ENCODE peak calls at places on chromosomes 11 and 22, in seven cellular contexts. H, Y, Z, F, A, K and T are unnamed samples.
A peak's percentile ranks its signal among the peaks of the same experiment; 100 is the strongest.

GRCh38 chr11:64913171-64913727 is 3.8 kb downstream of the ATG2A start:
- DNase-seq in H (no peak), Y (no peak), Z (no peak), F (no peak), A (peak; percentile 67), K (no peak), T (no peak)

GRCh38 chr11:35066783-35067476 is 72.0 kb upstream of the CD44 start:
- DNase-seq in H (no peak), Y (no peak), Z (no peak), F (peak; percentile 19), A (no peak), K (no peak), T (no peak)

GRCh38 chr11:117724621-117725020 is 72.4 kb downstream of the DSCAML1 start:
- DNase-seq in H (no peak), Y (no peak), Z (no peak), F (no peak), A (peak; percentile 17), K (no peak), T (no peak)

GRCh38 chr11:43579171-43579918 is 101.2 kb upstream of the HSD17B12 start:
- DNase-seq in H (peak; percentile 42), Y (peak; percentile 69), Z (peak; percentile 64), F (peak; percentile 41), A (no peak), K (peak; percentile 74), T (peak; percentile 88)

GRCh38 chr11:95791385-95792033 is 1.2 kb downstream of the CEP57 start:
- DNase-seq in H (no peak), Y (no peak), Z (no peak), F (no peak), A (no peak), K (no peak), T (no peak)

GRCh38 chr22:38469306-38469781 is 1.4 kb downstream of the KDELR3 start:
- DNase-seq in H (no peak), Y (no peak), Z (no peak), F (no peak), A (peak; percentile 39), K (peak; percentile 66), T (no peak)

GRCh38 chr11:114886644-114887259 is 208.4 kb downstream of the NXPE2 start:
- DNase-seq in H (no peak), Y (no peak), Z (peak; percentile 3), F (no peak), A (no peak), K (no peak), T (no peak)

GRCh38 chr22:29427176-29427760 is 11.1 kb upstream of the RFPL1 start:
- DNase-seq in H (no peak), Y (no peak), Z (no peak), F (no peak), A (no peak), K (no peak), T (no peak)

GRCh38 chr11:45282070-45282469 is 4.1 kb downstream of the SYT13 start:
- DNase-seq in H (no peak), Y (no peak), Z (no peak), F (no peak), A (no peak), K (no peak), T (no peak)

GRCh38 chr22:23705358-23705757 is 14.5 kb downstream of the RGL4 start:
- DNase-seq in H (no peak), Y (no peak), Z (peak; percentile 19), F (no peak), A (no peak), K (no peak), T (no peak)

GRCh38 chr22:46914916-46915894 is 152.8 kb downstream of the TBC1D22A start:
- DNase-seq in H (no peak), Y (no peak), Z (no peak), F (no peak), A (no peak), K (peak; percentile 68), T (no peak)

GRCh38 chr11:116851631-116852030 is 14.2 kb upstream of the APOA1 start:
- DNase-seq in H (no peak), Y (no peak), Z (no peak), F (peak; percentile 36), A (peak; percentile 79), K (no peak), T (peak; percentile 65)

GRCh38 chr11:70696564-70696963 is 298.2 kb downstream of the CTTN start:
- DNase-seq in H (no peak), Y (no peak), Z (no peak), F (no peak), A (no peak), K (peak; percentile 17), T (no peak)

DNA sequence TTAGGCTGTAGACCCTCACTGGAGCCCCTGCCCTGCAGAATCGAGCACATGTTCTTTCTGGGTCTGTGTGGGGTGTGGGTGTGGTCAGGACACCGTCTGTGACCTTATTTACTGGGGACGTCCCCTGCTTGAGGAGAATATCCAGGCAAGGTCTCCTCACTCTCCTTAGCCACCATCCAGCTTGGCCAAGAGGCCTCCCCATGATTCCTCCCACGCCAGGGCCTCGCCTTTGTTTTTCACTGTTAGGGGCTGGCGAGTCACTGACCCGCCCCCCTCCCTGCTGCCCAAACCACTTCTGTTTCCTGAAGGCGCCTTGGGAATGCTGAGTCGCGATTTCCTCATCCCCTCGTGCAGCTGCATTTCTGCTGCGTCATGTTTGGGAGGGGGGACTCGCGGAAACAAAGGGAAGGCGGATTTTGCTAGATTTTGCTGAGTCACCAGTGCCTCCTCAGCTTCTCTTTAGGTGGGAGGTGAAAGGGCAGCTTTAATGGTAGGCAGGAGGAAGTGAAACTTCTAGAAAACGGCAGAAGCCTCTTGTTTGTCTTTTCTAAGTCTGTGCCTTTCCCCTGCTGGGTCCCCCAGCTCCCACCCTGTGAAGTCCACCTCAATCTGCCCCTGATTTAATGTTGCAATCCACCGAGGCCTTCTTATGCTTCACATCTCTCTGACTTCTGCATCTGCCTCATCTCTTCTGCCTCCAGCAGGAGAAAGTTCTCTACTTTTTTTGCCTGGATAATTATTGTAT is 4.0 kb upstream of the HMOX1 start:
- DNase-seq in H (peak; percentile 99), Y (peak; percentile 75), Z (peak; percentile 97), F (peak; percentile 100), A (peak; percentile 93), K (peak; percentile 97), T (peak; percentile 97)
- H3K27ac ChIP-seq in H (peak overlapping the region; percentile 95), Y (peak overlapping the region; percentile 99), Z (peak overlapping the region; percentile 75), F (peak overlapping the region; percentile 3), A (peak overlapping the region; percentile 84), K (peak overlapping the region; percentile 15), T (peak overlapping the region; percentile 48)

GRCh38 chr22:41092847-41093371 is 517 bp downstream of the EP300 start:
- DNase-seq in H (peak; percentile 20), Y (peak; percentile 22), Z (peak; percentile 44), F (peak; percentile 43), A (peak; percentile 87), K (no peak), T (peak; percentile 48)

GRCh38 chr22:41091139-41092022 is 1.0 kb upstream of the EP300 start:
- DNase-seq in H (peak; percentile 98), Y (peak; percentile 91), Z (peak; percentile 98), F (peak; percentile 100), A (peak; percentile 100), K (peak; percentile 100), T (peak; percentile 99)

GRCh38 chr22:41096391-41096790 is 4.0 kb downstream of the EP300 start:
- DNase-seq in H (no peak), Y (no peak), Z (no peak), F (no peak), A (no peak), K (no peak), T (no peak)

GRCh38 chr22:41094036-41094435 is 1.6 kb downstream of the EP300 start:
- DNase-seq in H (peak; percentile 40), Y (no peak), Z (peak; percentile 42), F (peak; percentile 40), A (no peak), K (no peak), T (peak; percentile 55)

DNA sequence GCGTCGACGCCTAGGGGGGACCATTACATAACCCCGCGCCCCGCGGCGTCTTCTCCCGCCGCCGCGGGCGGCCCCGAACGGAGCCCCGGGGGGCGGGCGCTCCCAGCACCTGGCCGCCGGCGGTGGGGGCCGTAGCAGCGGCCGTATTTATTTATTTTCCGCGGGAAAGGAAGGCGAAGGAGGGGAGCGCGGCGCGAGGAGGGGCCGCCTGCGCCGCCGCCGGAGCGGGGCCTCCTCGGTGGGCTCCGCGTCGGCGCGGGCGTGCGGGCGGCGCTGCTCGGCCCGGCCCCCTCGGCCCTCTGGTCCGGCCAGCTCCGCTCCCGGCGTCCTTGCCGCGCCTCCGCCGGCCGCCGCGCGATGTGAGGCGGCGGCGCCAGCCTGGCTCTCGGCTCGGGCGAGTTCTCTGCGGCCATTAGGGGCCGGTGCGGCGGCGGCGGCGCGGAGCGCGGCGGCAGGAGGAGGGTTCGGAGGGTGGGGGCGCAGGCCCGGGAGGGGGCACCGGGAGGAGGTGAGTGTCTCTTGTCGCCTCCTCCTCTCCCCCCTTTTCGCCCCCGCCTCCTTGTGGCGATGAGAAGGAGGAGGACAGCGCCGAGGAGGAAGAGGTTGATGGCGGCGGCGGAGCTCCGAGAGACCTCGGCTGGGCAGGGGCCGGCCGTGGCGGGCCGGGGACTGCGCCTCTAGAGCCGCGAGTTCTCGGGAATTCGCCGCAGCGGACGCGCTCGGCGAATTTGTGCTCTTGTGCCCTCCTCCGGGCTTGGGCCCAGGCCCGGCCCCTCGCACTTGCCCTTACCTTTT is at the start of gene EP300:
- DNase-seq in H (peak; percentile 68), Y (peak; percentile 73), Z (peak; percentile 67), F (peak; percentile 75), A (peak; percentile 98), K (peak; percentile 97), T (peak; percentile 90)
- TF ChIP-seq CTCF in H (peak; percentile 19), Y (no peak), Z (peak; percentile 33), F (peak; percentile 20), A (peak; percentile 38), K (no peak), T (peak; percentile 15)

GRCh38 chr11:122661182-122661945 is 5.8 kb downstream of the UBASH3B start:
- DNase-seq in H (peak; percentile 83), Y (no peak), Z (peak; percentile 94), F (no peak), A (no peak), K (no peak), T (peak; percentile 33)
- H3K4me1 ChIP-seq in H (peaks cover 24% of the 10 kb centered on the region), Y (peaks cover 76% of the 10 kb centered on the region), Z (peaks cover 68% of the 10 kb centered on the region), F (peaks cover 17% of the 10 kb centered on the region), A (peaks cover 100% of the 10 kb centered on the region), K (peaks cover 2% of the 10 kb centered on the region), T (peaks cover 9% of the 10 kb centered on the region)

DNA sequence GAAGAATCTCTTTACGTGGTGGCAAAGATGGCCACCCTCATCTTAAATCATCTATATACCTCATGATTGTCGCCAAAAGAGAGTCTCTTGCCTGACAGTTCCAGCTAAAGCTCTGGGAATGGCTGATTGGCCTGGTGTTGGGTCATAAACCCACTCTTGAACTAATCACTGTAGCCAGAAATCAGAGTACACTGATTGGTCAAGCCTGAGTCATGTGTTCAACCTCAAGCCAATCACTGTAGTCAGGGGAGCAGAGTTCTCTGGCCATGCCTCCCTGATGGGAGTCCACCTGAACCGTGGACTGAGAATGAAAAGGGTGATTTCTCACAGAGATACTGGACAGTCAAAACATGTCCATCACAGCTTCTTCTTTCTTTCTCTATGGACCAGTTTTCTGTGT is 45.8 kb downstream of the RCN1 start:
- DNase-seq in H (no peak), Y (no peak), Z (no peak), F (no peak), A (no peak), K (no peak), T (no peak)
- H3K27ac ChIP-seq in H (peak overlapping the region; percentile 72), Y (no peak overlapping the region), Z (peak overlapping the region; percentile 74), F (no peak overlapping the region), A (no peak overlapping the region), K (no peak overlapping the region), T (no peak overlapping the region)

GRCh38 chr11:85821636-85822035 is 10.7 kb upstream of the SYTL2 start:
- DNase-seq in H (peak; percentile 56), Y (no peak), Z (peak; percentile 80), F (no peak), A (no peak), K (no peak), T (no peak)
- TF ChIP-seq CTCF in H (no peak), Y (no peak), Z (no peak), F (no peak), A (no peak), K (no peak), T (no peak)